ENCODE peak calls at places on chromosomes 1 and 21, in four cellular contexts. P is K562, U is GM12878, X is HepG2. G is an unnamed sample.

GRCh38 chr21:19123525-19123924 is 719.9 kb upstream of the TMPRSS15 start:
- DNase-seq in P (no peak), U (no peak), X (no peak), G (no peak)

GRCh38 chr1:51690285-51690961 is 73.5 kb downstream of the OSBPL9 start:
- DNase-seq in P (no peak), U (no peak), X (peak), G (peak)

GRCh38 chr1:29245876-29246275 is 9.6 kb downstream of the PTPRU start:
- DNase-seq in P (no peak), U (no peak), X (peak), G (no peak)

GRCh38 chr1:177825276-177825903 is 144.5 kb downstream of the SEC16B start:
- DNase-seq in P (no peak), U (no peak), X (no peak), G (no peak)

GRCh38 chr1:216095400-216095799 is 327.8 kb downstream of the USH2A start:
- DNase-seq in P (no peak), U (no peak), X (no peak), G (no peak)

GRCh38 chr1:61277129-61277801 is 194.9 kb downstream of the NFIA start:
- DNase-seq in P (no peak), U (no peak), X (no peak), G (no peak)

GRCh38 chr1:225389850-225390249 is 38.0 kb downstream of the LBR start:
- DNase-seq in P (no peak), U (no peak), X (no peak), G (no peak)

GRCh38 chr21:42199488-42200463 is 19.2 kb upstream of the ABCG1 start:
- DNase-seq in P (no peak), U (peak), X (peak), G (peak)

GRCh38 chr1:175171214-175171913 is 21.2 kb downstream of the KIAA0040 start:
- DNase-seq in P (peak), U (no peak), X (no peak), G (no peak)

GRCh38 chr1:161905269-161905884 is 118.3 kb downstream of the OLFML2B start:
- DNase-seq in P (peak), U (no peak), X (peak), G (peak)

GRCh38 chr1:214285622-214286440 is 4.9 kb downstream of the SMYD2 start:
- DNase-seq in P (no peak), U (no peak), X (no peak), G (no peak)

GRCh38 chr1:24727490-24728214 is 17.6 kb upstream of the CLIC4 start:
- DNase-seq in P (no peak), U (peak), X (no peak), G (no peak)

GRCh38 chr1:201686709-201687455 is 142.1 kb upstream of the IPO9 start:
- DNase-seq in P (no peak), U (no peak), X (no peak), G (peak)

GRCh38 chr1:212959266-212960220 is 9.2 kb downstream of the VASH2 start:
- DNase-seq in P (no peak), U (peak), X (no peak), G (no peak)

GRCh38 chr21:46226920-46227599 is 1.5 kb downstream of the LSS start:
- DNase-seq in P (no peak), U (peak), X (no peak), G (no peak)

GRCh38 chr1:3627515-3628253 is 2.9 kb downstream of the TPRG1L start:
- DNase-seq in P (no peak), U (no peak), X (no peak), G (no peak)

GRCh38 chr1:65691152-65691900 is 101.4 kb upstream of the PDE4B start:
- DNase-seq in P (no peak), U (no peak), X (no peak), G (no peak)

GRCh38 chr1:41483960-41484844 is at the start of gene EDN2:
- DNase-seq in P (no peak), U (no peak), X (no peak), G (peak)

GRCh38 chr1:67120855-67121619 is 13.7 kb downstream of the C1orf141 start:
- DNase-seq in P (no peak), U (no peak), X (no peak), G (no peak)

GRCh38 chr21:36854391-36854790 is 112.1 kb downstream of the HLCS start:
- DNase-seq in P (peak), U (no peak), X (peak), G (peak)

GRCh38 chr1:50416150-50416527 is 7.1 kb downstream of the DMRTA2 start:
- DNase-seq in P (peak), U (no peak), X (no peak), G (no peak)

GRCh38 chr21:39034590-39035536 is 148.4 kb downstream of the PSMG1 start:
- DNase-seq in P (no peak), U (no peak), X (no peak), G (no peak)

GRCh38 chr1:177246710-177247588 is 76.2 kb downstream of the BRINP2 start:
- DNase-seq in P (no peak), U (no peak), X (no peak), G (no peak)

GRCh38 chr1:109083923-109084322 is 6.6 kb upstream of the TMEM167B start:
- DNase-seq in P (no peak), U (no peak), X (peak), G (no peak)

GRCh38 chr1:234775477-234776246 is 165.7 kb upstream of the IRF2BP2 start:
- DNase-seq in P (no peak), U (no peak), X (no peak), G (no peak)

GRCh38 chr1:186985889-186986491 is 157.2 kb downstream of the PLA2G4A start:
- DNase-seq in P (peak), U (no peak), X (peak), G (peak)

GRCh38 chr1:82319526-82319925 is 518.8 kb downstream of the ADGRL2 start:
- DNase-seq in P (no peak), U (no peak), X (no peak), G (no peak)

GRCh38 chr1:56967900-56968832 is 2.4 kb upstream of the C8B start:
- DNase-seq in P (peak), U (no peak), X (peak), G (peak)

GRCh38 chr1:178644308-178645120 is 80.5 kb upstream of the RALGPS2 start:
- DNase-seq in P (no peak), U (no peak), X (peak), G (no peak)

GRCh38 chr21:45228171-45228641 is 59.5 kb downstream of the POFUT2 start:
- DNase-seq in P (no peak), U (no peak), X (peak), G (no peak)

GRCh38 chr1:46248122-46248920 is 758 bp downstream of the RAD54L start:
- DNase-seq in P (peak), U (no peak), X (peak), G (peak)

GRCh38 chr1:162688931-162689330 is 56.7 kb downstream of the DDR2 start:
- DNase-seq in P (no peak), U (no peak), X (no peak), G (no peak)

DNA sequence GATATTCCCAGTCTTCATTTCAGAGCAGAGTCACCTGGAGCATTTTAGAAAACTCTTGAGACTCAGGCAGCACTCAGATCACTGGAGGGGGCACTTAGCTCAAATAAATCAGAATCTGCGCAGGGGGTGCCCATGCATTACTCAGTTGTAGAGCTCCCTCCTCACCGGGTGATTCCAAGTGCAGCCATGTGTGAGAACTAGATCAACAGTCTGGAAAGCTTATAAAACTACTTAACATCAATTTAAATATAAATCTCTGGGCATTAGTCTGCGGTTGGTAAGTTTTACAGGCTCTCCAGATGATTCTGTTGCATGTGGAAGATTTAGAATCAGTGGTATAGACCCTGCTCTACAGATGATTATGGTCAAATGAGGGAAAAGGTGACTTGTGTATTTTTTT is 128.6 kb downstream of the ST6GALNAC3 start:
- DNase-seq in P (no peak), U (no peak), X (no peak), G (no peak)
- TF ChIP-seq ESRRA in P (no peak), U (no peak), X (no peak), G (no peak)

GRCh38 chr1:40044065-40044575 is 3.6 kb downstream of the CAP1 start:
- DNase-seq in P (no peak), U (no peak), X (no peak), G (no peak)
- H3K4me3 ChIP-seq in P (no peak), U (peak), X (no peak), G (no peak)

DNA sequence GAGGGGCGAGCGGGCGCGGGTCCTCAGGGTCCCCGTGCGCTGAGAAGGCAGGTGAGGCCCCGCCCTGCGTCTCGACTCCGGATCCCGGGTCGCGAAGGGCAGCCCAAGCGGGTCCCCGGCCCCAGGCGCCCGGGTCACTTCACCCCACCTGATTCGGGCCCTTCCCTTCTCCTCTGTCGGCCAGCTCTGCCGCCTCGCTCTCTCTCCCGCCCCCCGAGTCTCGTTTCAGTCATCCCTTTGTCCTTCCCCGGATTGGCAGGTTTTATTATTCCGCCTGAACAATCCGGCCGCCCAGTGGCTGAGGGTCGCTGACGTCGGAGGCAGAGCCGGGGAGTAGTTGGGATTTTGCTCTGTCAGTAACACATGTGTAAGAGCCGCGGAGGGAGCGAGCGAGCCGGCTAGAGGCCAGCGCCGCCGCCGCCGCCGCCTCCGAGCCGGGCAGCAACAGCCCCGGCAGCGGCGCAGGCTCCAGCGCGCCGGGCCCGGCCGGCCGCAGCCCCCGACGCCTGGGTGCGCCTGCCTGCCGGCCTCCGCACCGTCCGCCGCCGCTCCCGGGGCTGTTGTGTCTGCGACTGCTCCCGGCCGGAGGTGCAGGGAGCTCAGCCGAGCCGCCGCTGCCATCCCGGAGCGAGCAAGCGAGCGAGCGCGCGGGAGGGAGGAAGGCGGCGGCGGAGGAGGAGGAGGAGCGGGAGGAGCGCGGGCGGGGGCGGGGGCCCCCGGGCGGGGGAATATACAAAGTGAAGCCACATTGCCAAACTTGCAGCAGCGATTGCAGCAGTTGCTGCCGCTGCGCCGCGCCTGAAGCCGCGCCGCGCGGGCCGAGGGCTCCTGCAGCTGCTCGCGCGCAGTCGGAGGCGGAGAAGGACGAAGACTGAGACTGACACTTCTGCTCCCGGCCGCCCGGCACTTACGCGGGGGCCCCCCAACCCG is at the start of gene LMO4:
- DNase-seq in P (peak), U (peak), X (peak), G (peak)
- TF ChIP-seq EP300 in P (no peak), U (no peak), X (no peak), G (no peak)

GRCh38 chr1:38340409-38340808 is 293.8 kb upstream of the POU3F1 start:
- DNase-seq in P (no peak), U (no peak), X (no peak), G (no peak)
- TF ChIP-seq ESRRA in P (no peak), U (no peak), X (no peak), G (no peak)

GRCh38 chr1:182279724-182280506 is 111.7 kb downstream of the GLUL start:
- DNase-seq in P (no peak), U (no peak), X (peak), G (no peak)
- H3K4me3 ChIP-seq in P (no peak), U (no peak), X (peak), G (no peak)

DNA sequence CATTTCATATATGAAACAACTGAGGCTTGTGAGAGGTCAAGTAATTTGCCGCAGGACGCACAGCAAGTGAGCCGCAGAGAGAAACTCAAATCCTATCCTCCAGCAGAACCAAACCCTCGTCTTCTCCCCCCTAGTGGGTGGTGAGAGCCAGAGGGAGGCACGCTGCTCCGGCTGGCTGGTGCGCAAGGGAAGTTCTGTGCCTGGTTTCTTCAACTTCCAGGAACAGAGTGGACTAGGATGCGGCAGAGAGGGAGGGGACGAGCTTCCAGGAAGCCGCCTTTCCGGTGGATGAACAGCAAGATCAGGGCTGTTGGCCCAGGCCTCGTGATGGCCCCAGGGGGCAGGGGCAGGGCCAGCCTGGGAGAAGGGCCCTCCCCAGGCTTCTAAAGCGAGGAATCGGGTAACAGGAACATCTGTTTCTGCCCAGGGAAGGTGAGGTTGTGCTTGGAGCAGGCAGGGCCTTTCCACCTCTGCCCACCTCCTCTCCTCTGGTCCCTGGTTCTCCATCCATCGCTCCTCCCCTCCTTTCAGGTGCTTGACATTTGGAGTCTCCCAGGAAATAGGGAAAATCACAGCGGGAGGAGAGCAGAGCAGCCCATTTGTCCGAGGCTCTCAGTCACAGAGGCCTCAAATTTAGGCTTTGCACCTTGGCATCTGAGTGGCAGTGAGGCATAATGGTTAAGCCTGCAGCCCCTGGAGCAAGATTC is 16.8 kb upstream of the PDIK1L start:
- DNase-seq in P (peak), U (no peak), X (no peak), G (no peak)
- TF ChIP-seq EP300 in P (peak), U (no peak), X (no peak), G (no peak)

DNA sequence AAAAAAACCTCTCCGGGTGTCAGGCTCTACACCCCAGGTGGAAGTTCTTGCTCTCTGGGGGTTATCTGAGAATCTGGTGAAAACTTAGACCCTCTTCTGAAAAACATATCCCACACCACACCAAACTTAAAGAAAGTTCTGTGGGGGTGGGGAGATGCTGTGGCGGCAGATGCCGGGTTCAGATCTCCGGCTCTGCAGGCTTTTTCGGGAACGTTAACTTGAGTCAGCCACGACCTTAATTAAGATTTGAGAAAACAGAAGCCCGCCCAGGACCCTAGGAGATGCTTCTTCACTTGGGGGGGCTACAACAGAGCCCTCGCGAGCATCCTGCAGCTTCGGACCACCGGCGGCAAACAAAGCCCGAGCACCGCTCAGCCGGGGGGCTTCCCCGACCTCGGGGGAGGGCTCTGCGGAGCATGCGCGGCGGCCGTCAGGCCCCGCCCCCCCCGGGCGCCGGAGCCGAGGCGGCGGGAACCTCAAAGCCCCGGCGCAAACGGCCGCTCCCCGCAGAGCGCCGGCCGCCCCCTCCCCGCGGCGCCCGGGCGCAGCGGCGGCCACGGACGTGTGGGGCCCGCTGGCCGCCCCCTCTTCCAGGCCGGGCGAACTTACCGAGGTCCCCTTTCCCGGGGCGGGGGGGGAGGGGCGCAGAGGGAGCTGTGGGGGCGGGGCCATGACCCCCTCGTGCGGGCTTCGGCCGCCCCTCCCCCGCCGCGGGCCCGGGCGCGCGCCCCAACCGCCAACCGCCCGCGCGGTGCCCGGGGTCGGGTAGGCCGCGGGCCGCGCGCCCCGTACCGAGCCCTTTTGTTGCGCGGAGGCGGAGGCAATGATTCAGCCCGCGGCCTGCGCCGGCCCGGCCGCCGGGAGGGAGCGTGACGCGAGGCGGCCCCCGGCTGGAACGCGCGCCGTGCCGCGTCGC is 2.0 kb downstream of the RCC2 start:
- DNase-seq in P (peak), U (no peak), X (no peak), G (no peak)
- TF ChIP-seq ESRRA in P (no peak), U (no peak), X (no peak), G (no peak)

GRCh38 chr1:48610628-48611542 is 138.9 kb upstream of the SPATA6 start:
- DNase-seq in P (no peak), U (no peak), X (no peak), G (no peak)

GRCh38 chr1:48619529-48619928 is 147.5 kb upstream of the SPATA6 start:
- DNase-seq in P (peak), U (no peak), X (no peak), G (peak)

GRCh38 chr1:48617227-48617626 is 145.2 kb upstream of the SPATA6 start:
- DNase-seq in P (no peak), U (no peak), X (no peak), G (no peak)

GRCh38 chr1:48611841-48612240 is 139.8 kb upstream of the SPATA6 start:
- DNase-seq in P (no peak), U (no peak), X (no peak), G (no peak)

GRCh38 chr1:48616710-48617109 is 144.7 kb upstream of the SPATA6 start:
- DNase-seq in P (no peak), U (no peak), X (no peak), G (no peak)
- H3K4me3 ChIP-seq in P (no peak), U (no peak), X (no peak), G (no peak)

GRCh38 chr1:84327830-84328229 is 26.3 kb downstream of the SAMD13 start:
- DNase-seq in P (no peak), U (no peak), X (no peak), G (no peak)

DNA sequence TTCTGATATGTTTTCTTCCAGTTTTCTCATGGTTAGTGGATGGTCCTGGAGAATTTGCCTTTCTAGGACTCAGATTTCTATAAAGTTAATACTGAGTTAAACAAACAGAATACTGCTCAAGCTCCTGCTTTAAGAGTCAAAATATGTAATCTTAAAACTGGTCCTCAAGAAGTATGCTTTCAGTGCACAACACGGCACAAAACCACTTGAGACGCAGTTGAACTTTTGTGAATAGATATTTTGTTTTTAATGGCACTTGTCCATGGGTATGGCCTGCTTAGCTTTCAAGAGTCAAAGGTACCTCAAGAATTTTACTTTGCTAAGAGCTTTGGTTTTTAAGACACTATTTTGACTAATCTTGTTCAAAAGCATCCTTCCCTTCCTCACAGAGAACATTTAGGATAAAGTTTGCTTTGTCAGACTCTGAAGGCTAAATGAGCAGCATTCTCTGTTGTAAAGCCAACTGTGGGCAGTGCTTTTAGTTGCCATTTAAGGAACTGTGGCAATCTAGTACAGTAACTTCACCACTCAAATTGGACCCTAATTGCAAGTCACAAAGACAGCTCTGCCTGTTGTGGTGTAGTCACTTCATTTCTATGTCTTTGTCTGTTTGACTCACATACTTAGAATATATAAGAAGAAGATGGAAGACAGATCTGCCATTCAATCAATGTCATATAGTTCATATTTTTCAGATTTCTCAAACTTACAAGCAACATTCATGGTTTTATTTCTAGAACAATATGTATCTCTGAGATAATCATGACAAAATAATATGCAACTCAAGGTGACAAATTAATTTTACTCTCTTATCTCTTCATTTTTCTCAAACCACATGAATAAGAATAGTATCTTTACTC is 28.8 kb downstream of the SAMD13 start:
- DNase-seq in P (no peak), U (no peak), X (no peak), G (no peak)
- TF ChIP-seq EP300 in P (no peak), U (no peak), X (no peak), G (no peak)

G was measured in A549.